ENCODE peak calls at places on chromosomes 3 and 15, in nine cellular contexts. S is fibroblast of lung; B is NCI-H2171; D is stimulated activated CD4-positive, alpha-beta T cell treated with anti-CD3 and anti-CD28 coated beads, Interleukin-4, amount 100 ng/mL, for 4 hours; E is left cardiac atrium; V is mucosa of gallbladder; N is A549; L is activated CD4-positive, alpha-beta T cell treated with anti-CD3 and anti-CD28 coated beads, Interleukin-2, amount 50 U/mL, for 24 hours; M is LNCaP clone FGC. G is an unnamed sample.

GRCh38 chr15:68730491-68731317 is 90.0 kb downstream of the ANP32A start:
- DNase-seq in M (peak), D (no peak), B (no peak), V (peak), L (no peak), N (peak), E (peak), S (peak), G (peak)

GRCh38 chr15:45555914-45556608 is 31.1 kb upstream of the BLOC1S6 start:
- DNase-seq in M (no peak), D (no peak), N (no peak), V (no peak), L (no peak), B (no peak), S (no peak), E (no peak), G (no peak)

GRCh38 chr15:57604502-57604901 is 12.8 kb downstream of the MYZAP start:
- DNase-seq in N (no peak), M (no peak), D (no peak), V (no peak), E (peak), S (no peak), L (no peak), B (no peak), G (no peak)

GRCh38 chr15:69904296-69904560 is 193.5 kb downstream of the TLE3 start:
- DNase-seq in L (no peak), B (no peak), D (no peak), M (no peak), V (no peak), N (no peak), S (no peak), E (no peak), G (no peak)

GRCh38 chr3:43865376-43865775 is 174.6 kb downstream of the ABHD5 start:
- DNase-seq in B (no peak), D (no peak), L (no peak), M (no peak), S (no peak), N (no peak), V (no peak), E (no peak), G (no peak)

GRCh38 chr3:161148832-161149475 is 43.8 kb upstream of the B3GALNT1 start:
- DNase-seq in N (no peak), M (no peak), E (no peak), L (no peak), D (no peak), S (peak), V (no peak), B (no peak), G (no peak)

GRCh38 chr3:34782876-34783275 is 856.4 kb upstream of the ARPP21 start:
- DNase-seq in N (no peak), M (no peak), V (no peak), E (no peak), L (no peak), S (no peak), B (no peak), D (no peak), G (no peak)

GRCh38 chr3:48820626-48821324 is 26.9 kb downstream of the PRKAR2A start:
- DNase-seq in L (no peak), B (no peak), E (no peak), S (peak), N (no peak), D (no peak), M (no peak), V (no peak), G (peak)

GRCh38 chr3:123993818-123994217 is 1.9 kb upstream of the ROPN1 start:
- DNase-seq in L (no peak), S (no peak), B (no peak), M (no peak), D (no peak), E (no peak), N (no peak), V (no peak), G (no peak)

GRCh38 chr15:71131601-71132357 is 16.5 kb downstream of the THSD4 start:
- DNase-seq in S (no peak), B (no peak), N (no peak), D (no peak), L (no peak), E (no peak), V (no peak), M (no peak), G (no peak)

GRCh38 chr15:81595752-81596151 is 221.7 kb upstream of the TMC3 start:
- DNase-seq in E (no peak), L (no peak), M (no peak), V (no peak), N (no peak), S (no peak), B (no peak), D (no peak), G (no peak)

G was measured in kidney glomerular epithelial cell.